ENCODE peak calls at places on chromosomes 6 and 20, in four cellular contexts. N, Z, X and R are unnamed samples.
A peak's percentile ranks its signal among the peaks of the same experiment; 100 is the strongest.

GRCh38 chr6:148831531-148831930 is 84.7 kb downstream of the UST start:
- DNase-seq in N (no peak), Z (no peak), X (no peak), R (no peak)

GRCh38 chr6:165698868-165699267 is 35.8 kb upstream of the PDE10A start:
- DNase-seq in N (no peak), Z (no peak), X (no peak), R (no peak)

GRCh38 chr6:39938773-39939381 is 4.6 kb upstream of the MOCS1 start:
- DNase-seq in N (no peak), Z (no peak), X (no peak), R (no peak)

GRCh38 chr6:133953634-133954415 is 801 bp downstream of the TBPL1 start:
- DNase-seq in N (no peak), Z (no peak), X (no peak), R (no peak)

GRCh38 chr6:44064089-44064947 is 62.9 kb downstream of the MRPL14 start:
- DNase-seq in N (peak; percentile 77), Z (peak; percentile 71), X (peak; percentile 91), R (peak; percentile 94)

GRCh38 chr6:46998436-46999017 is 43.6 kb downstream of the ADGRF1 start:
- DNase-seq in N (no peak), Z (no peak), X (no peak), R (no peak)

GRCh38 chr6:144678844-144679243 is 393.7 kb downstream of the UTRN start:
- DNase-seq in N (peak; percentile 45), Z (no peak), X (no peak), R (peak; percentile 41)

GRCh38 chr20:35181731-35182130 is 9.9 kb downstream of the PROCR start:
- DNase-seq in N (no peak), Z (no peak), X (no peak), R (no peak)

GRCh38 chr6:50819527-50819905 is 845 bp downstream of the TFAP2B start:
- DNase-seq in N (no peak), Z (no peak), X (no peak), R (no peak)

GRCh38 chr6:121971886-121972285 is 427.6 kb upstream of the HSF2 start:
- DNase-seq in N (no peak), Z (no peak), X (no peak), R (no peak)

GRCh38 chr6:130412556-130413290 is 46.9 kb downstream of the TMEM200A start:
- DNase-seq in N (no peak), Z (no peak), X (no peak), R (no peak)

GRCh38 chr6:162602759-162603158 is 124.8 kb downstream of the PRKN start:
- DNase-seq in N (no peak), Z (no peak), X (no peak), R (no peak)

GRCh38 chr6:81767163-81768000 is 14.9 kb upstream of the TENT5A start:
- DNase-seq in N (peak; percentile 72), Z (peak; percentile 14), X (no peak), R (no peak)

GRCh38 chr20:15654208-15654649 is 919.0 kb downstream of the KIF16B start:
- DNase-seq in N (no peak), Z (peak; percentile 66), X (no peak), R (no peak)

GRCh38 chr6:40298207-40298606 is 289.0 kb downstream of the LRFN2 start:
- DNase-seq in N (no peak), Z (no peak), X (no peak), R (no peak)

GRCh38 chr6:11672669-11673068 is 105.9 kb downstream of the ADTRP start:
- DNase-seq in N (no peak), Z (no peak), X (no peak), R (no peak)

GRCh38 chr6:33276864-33277662 is at the start of gene B3GALT4:
- DNase-seq in N (peak; percentile 32), Z (peak; percentile 74), X (peak; percentile 84), R (no peak)

GRCh38 chr6:143902827-143903226 is 38.6 kb downstream of the ZC2HC1B start:
- DNase-seq in N (no peak), Z (no peak), X (no peak), R (no peak)

GRCh38 chr20:35463455-35464300 is 8.3 kb downstream of the CEP250 start:
- DNase-seq in N (peak; percentile 33), Z (peak; percentile 65), X (no peak), R (no peak)

GRCh38 chr6:8549381-8549780 is 114.0 kb upstream of the SLC35B3 start:
- DNase-seq in N (no peak), Z (no peak), X (no peak), R (no peak)

GRCh38 chr6:3471286-3471685 is 14.4 kb upstream of the SLC22A23 start:
- DNase-seq in N (no peak), Z (no peak), X (no peak), R (no peak)

GRCh38 chr6:26571592-26572296 is 25.0 kb upstream of the ABT1 start:
- DNase-seq in N (peak; percentile 71), Z (peak; percentile 90), X (peak; percentile 65), R (peak; percentile 71)

GRCh38 chr6:89734526-89734925 is 85.1 kb downstream of the MDN1 start:
- DNase-seq in N (no peak), Z (no peak), X (no peak), R (no peak)